ENCODE peak calls at places on chromosomes 16 and 17, in four cellular contexts. One of them, this sample, is unnamed.

GRCh38 chr17:64218066-64218465 is 45.0 kb downstream of the TEX2 start:
- DNase-seq in A549: no peak
- DNase-seq in K562: no peak
- DNase-seq in HepG2: no peak
- DNase-seq in this sample: no peak

GRCh38 chr16:26214694-26215093 is 522.9 kb downstream of the HS3ST4 start:
- DNase-seq in A549: no peak
- DNase-seq in K562: no peak
- DNase-seq in HepG2: no peak
- DNase-seq in this sample: no peak

GRCh38 chr17:8832711-8833352 is 33.7 kb upstream of the MFSD6L start:
- DNase-seq in A549: peak
- DNase-seq in K562: peak
- DNase-seq in HepG2: no peak
- DNase-seq in this sample: peak

GRCh38 chr17:9138161-9138717 is 116.9 kb downstream of the NTN1 start:
- DNase-seq in A549: no peak
- DNase-seq in K562: no peak
- DNase-seq in HepG2: no peak
- DNase-seq in this sample: no peak

GRCh38 chr16:12786077-12786476 is 17.6 kb downstream of the CPPED1 start:
- DNase-seq in A549: no peak
- DNase-seq in K562: no peak
- DNase-seq in HepG2: no peak
- DNase-seq in this sample: no peak

GRCh38 chr16:21302454-21302853 is 24.4 kb upstream of the CRYM start:
- DNase-seq in A549: no peak
- DNase-seq in K562: no peak
- DNase-seq in HepG2: no peak
- DNase-seq in this sample: no peak

GRCh38 chr17:5553479-5553878 is 30.8 kb downstream of the NLRP1 start:
- DNase-seq in A549: no peak
- DNase-seq in K562: no peak
- DNase-seq in HepG2: no peak
- DNase-seq in this sample: no peak

GRCh38 chr17:82858376-82859126 is 18.7 kb upstream of the ZNF750 start:
- DNase-seq in A549: no peak
- DNase-seq in K562: no peak
- DNase-seq in HepG2: no peak
- DNase-seq in this sample: no peak

GRCh38 chr16:84585886-84586285 is 32.0 kb downstream of the COTL1 start:
- DNase-seq in A549: peak
- DNase-seq in K562: peak
- DNase-seq in HepG2: no peak
- DNase-seq in this sample: peak

GRCh38 chr17:16925461-16926060 is 46.4 kb downstream of the TNFRSF13B start:
- DNase-seq in A549: no peak
- DNase-seq in K562: no peak
- DNase-seq in HepG2: no peak
- DNase-seq in this sample: peak

GRCh38 chr16:4293822-4294457 is 21.1 kb upstream of the TFAP4 start:
- DNase-seq in A549: peak
- DNase-seq in K562: peak
- DNase-seq in HepG2: no peak
- DNase-seq in this sample: peak

GRCh38 chr17:14295676-14296075 is 5.2 kb upstream of the HS3ST3B1 start:
- DNase-seq in A549: no peak
- DNase-seq in K562: no peak
- DNase-seq in HepG2: no peak
- DNase-seq in this sample: no peak

GRCh38 chr17:58204796-58205195 is 12.3 kb downstream of the EPX start:
- DNase-seq in A549: no peak
- DNase-seq in K562: no peak
- DNase-seq in HepG2: no peak
- DNase-seq in this sample: no peak

GRCh38 chr17:1709403-1709891 is 730 bp downstream of the TLCD2 start:
- DNase-seq in A549: peak
- DNase-seq in K562: no peak
- DNase-seq in HepG2: no peak
- DNase-seq in this sample: no peak

GRCh38 chr16:12588510-12588909 is 215.2 kb downstream of the CPPED1 start:
- DNase-seq in A549: no peak
- DNase-seq in K562: no peak
- DNase-seq in HepG2: peak
- DNase-seq in this sample: no peak

GRCh38 chr17:2395258-2396170 is 5.3 kb downstream of the MNT start:
- DNase-seq in A549: peak
- DNase-seq in K562: no peak
- DNase-seq in HepG2: peak
- DNase-seq in this sample: no peak

GRCh38 chr16:66950437-66950836 is 10.6 kb upstream of the CES3 start:
- DNase-seq in A549: no peak
- DNase-seq in K562: no peak
- DNase-seq in HepG2: no peak
- DNase-seq in this sample: no peak

GRCh38 chr17:82321947-82322466 is 4.6 kb upstream of the CD7 start:
- DNase-seq in A549: no peak
- DNase-seq in K562: no peak
- DNase-seq in HepG2: no peak
- DNase-seq in this sample: no peak

GRCh38 chr17:27345141-27345904 is 51.4 kb downstream of the WSB1 start:
- DNase-seq in A549: no peak
- DNase-seq in K562: peak
- DNase-seq in HepG2: no peak
- DNase-seq in this sample: peak

GRCh38 chr16:49528035-49528434 is 154.4 kb downstream of the C16orf78 start:
- DNase-seq in A549: no peak
- DNase-seq in K562: no peak
- DNase-seq in HepG2: no peak
- DNase-seq in this sample: no peak

GRCh38 chr17:58339775-58340622 is 11.4 kb upstream of the TSPOAP1 start:
- DNase-seq in A549: no peak
- DNase-seq in K562: no peak
- DNase-seq in HepG2: no peak
- DNase-seq in this sample: peak

GRCh38 chr17:78737332-78737731 is 44.7 kb downstream of the CYTH1 start:
- DNase-seq in A549: peak
- DNase-seq in K562: no peak
- DNase-seq in HepG2: no peak
- DNase-seq in this sample: no peak

GRCh38 chr17:40612510-40613244 is 34.9 kb downstream of the SMARCE1 start:
- DNase-seq in A549: no peak
- DNase-seq in K562: no peak
- DNase-seq in HepG2: no peak
- DNase-seq in this sample: no peak

GRCh38 chr17:77140878-77141767 is at the start of gene SEC14L1:
- DNase-seq in A549: peak
- DNase-seq in K562: peak
- DNase-seq in HepG2: peak
- DNase-seq in this sample: peak

GRCh38 chr17:74738051-74738996 is 1.3 kb downstream of the RAB37 start:
- DNase-seq in A549: peak
- DNase-seq in K562: no peak
- DNase-seq in HepG2: peak
- DNase-seq in this sample: no peak

GRCh38 chr17:63573634-63574033 is 23.4 kb downstream of the DCAF7 start:
- DNase-seq in A549: peak
- DNase-seq in K562: peak
- DNase-seq in HepG2: peak
- DNase-seq in this sample: peak

GRCh38 chr16:29990883-29991570 is 4.4 kb downstream of the HIRIP3 start:
- DNase-seq in A549: no peak
- DNase-seq in K562: no peak
- DNase-seq in HepG2: no peak
- DNase-seq in this sample: no peak

GRCh38 chr16:29987371-29988085 is 7.9 kb downstream of the HIRIP3 start:
- DNase-seq in A549: no peak
- DNase-seq in K562: no peak
- DNase-seq in HepG2: no peak
- DNase-seq in this sample: no peak

GRCh38 chr16:29990033-29990432 is 5.4 kb downstream of the HIRIP3 start:
- DNase-seq in A549: no peak
- DNase-seq in K562: no peak
- DNase-seq in HepG2: no peak
- DNase-seq in this sample: no peak

GRCh38 chr16:29988346-29989075 is 6.9 kb downstream of the HIRIP3 start:
- DNase-seq in A549: no peak
- DNase-seq in K562: no peak
- DNase-seq in HepG2: no peak
- DNase-seq in this sample: no peak

DNA sequence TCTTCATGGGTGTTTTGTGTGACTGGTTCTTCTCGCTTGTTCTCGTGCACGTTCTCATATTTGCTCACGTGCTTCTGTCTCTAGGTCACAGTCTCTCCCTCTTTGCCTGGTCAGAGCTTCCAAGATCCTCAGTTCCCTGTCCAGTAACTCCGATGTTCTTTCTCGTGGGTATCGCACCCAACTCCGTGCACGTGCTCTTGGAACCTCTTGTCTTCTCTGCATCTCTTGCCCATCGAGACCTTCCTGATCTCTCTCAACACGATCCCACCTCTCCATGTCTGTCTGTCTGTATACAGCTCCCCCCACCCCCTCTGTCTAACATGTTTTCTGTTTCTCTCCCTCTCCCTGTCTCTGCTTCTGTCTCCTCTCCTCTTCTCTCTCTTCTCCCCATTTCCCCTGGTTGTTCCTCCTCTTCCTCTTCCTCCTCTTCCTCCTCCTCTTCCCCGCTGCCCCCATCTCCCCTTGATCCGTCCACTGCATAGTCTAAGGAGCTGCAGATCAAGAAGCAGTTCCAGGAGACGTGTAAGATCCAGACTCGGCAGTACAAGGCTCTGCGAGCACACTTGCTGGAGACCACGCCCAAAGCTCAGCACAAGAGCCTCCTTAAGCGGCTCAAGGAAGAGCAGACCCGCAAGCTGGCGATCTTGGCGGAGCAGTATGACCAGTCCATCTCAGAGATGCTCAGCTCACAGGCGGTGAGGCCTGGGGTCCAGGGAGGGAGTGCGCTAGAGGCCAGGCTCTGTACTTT is 6.1 kb downstream of the HIRIP3 start:
- DNase-seq in A549: no peak
- DNase-seq in K562: no peak
- DNase-seq in HepG2: no peak
- DNase-seq in this sample: no peak
- TF ChIP-seq HMGXB4 in A549: no peak
- TF ChIP-seq HMGXB4 in K562: no peak
- TF ChIP-seq HMGXB4 in HepG2: no peak
- TF ChIP-seq HMGXB4 in this sample: no peak

GRCh38 chr16:48101069-48101674 is 54.6 kb downstream of the ABCC12 start:
- DNase-seq in A549: no peak
- DNase-seq in K562: no peak
- DNase-seq in HepG2: no peak
- DNase-seq in this sample: no peak
- TF ChIP-seq HMGXB4 in A549: no peak
- TF ChIP-seq HMGXB4 in K562: no peak
- TF ChIP-seq HMGXB4 in HepG2: no peak
- TF ChIP-seq HMGXB4 in this sample: no peak

GRCh38 chr16:64090327-64090726 is 1031.5 kb downstream of the CDH11 start:
- DNase-seq in A549: no peak
- DNase-seq in K562: no peak
- DNase-seq in HepG2: no peak
- DNase-seq in this sample: no peak

GRCh38 chr16:64085291-64085690 is 1036.6 kb downstream of the CDH11 start:
- DNase-seq in A549: no peak
- DNase-seq in K562: no peak
- DNase-seq in HepG2: no peak
- DNase-seq in this sample: no peak

GRCh38 chr16:64092284-64092683 is 1029.6 kb downstream of the CDH11 start:
- DNase-seq in A549: peak
- DNase-seq in K562: no peak
- DNase-seq in HepG2: no peak
- DNase-seq in this sample: no peak

GRCh38 chr16:64088838-64089237 is 1033.0 kb downstream of the CDH11 start:
- DNase-seq in A549: no peak
- DNase-seq in K562: no peak
- DNase-seq in HepG2: no peak
- DNase-seq in this sample: no peak

DNA sequence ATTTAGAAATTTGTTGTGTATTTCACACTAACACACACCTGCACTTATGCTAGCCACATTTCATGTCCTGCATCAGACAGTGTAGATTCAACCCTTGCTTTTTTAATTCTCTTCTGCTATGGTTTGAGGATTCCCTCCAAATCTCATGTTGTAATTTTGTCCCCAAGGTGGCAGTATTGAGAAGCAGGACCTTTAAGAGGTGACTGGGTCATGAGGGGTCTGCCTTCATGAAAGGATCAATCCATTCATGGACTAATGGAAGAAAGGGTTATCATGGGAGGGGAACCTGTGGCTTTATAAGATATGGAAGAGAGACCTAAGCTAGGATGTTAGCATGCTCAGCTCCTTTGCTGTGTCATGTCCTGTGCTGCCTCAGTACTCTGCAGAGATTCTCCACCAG is 1032.2 kb downstream of the CDH11 start:
- DNase-seq in A549: peak
- DNase-seq in K562: no peak
- DNase-seq in HepG2: peak
- DNase-seq in this sample: no peak
- TF ChIP-seq HMGXB4 in A549: no peak
- TF ChIP-seq HMGXB4 in K562: no peak
- TF ChIP-seq HMGXB4 in HepG2: no peak
- TF ChIP-seq HMGXB4 in this sample: no peak

DNA sequence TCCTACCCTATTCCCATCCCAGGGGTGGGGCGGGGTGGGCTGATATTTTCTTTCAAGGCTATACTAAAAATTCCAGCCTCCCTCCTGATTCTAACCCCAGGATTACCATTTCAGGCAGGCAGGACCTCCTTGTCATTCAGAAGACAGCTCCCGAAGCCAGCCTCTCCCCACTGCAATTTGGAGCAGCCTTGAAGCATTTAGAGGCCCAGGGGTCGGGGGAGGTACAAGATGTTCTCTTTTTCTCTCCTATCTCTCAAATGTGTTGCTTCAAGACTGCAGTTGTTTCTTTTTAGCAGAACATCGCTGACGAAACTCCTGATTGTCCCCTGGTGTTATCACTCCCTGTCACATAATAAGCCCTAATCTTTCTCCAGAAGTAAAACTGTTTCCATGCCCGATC is 71.1 kb downstream of the SOX9 start:
- DNase-seq in A549: no peak
- DNase-seq in K562: no peak
- DNase-seq in HepG2: no peak
- DNase-seq in this sample: no peak
- TF ChIP-seq HMGXB4 in A549: no peak
- TF ChIP-seq HMGXB4 in K562: no peak
- TF ChIP-seq HMGXB4 in HepG2: no peak
- TF ChIP-seq HMGXB4 in this sample: no peak